ENCODE peak calls at places on chromosomes 7 and 10, in seven cellular contexts. W, S, J, R, T, E and C are unnamed samples. For H3K4me1, the result is how much of the 10 kb centered on the place peaks cover.

GRCh38 chr10:11715815-11716494 is 26.2 kb upstream of the ECHDC3 start:
- DNase-seq in W (no peak), S (no peak), J (no peak), R (no peak), T (no peak), E (no peak), C (no peak)

GRCh38 chr7:107505997-107506682 is 36.3 kb downstream of the GPR22 start:
- DNase-seq in W (no peak), S (peak), J (peak), R (no peak), T (no peak), E (no peak), C (peak)

GRCh38 chr7:14714161-14714728 is 188.3 kb downstream of the DGKB start:
- DNase-seq in W (no peak), S (no peak), J (no peak), R (no peak), T (no peak), E (no peak), C (no peak)

GRCh38 chr10:69801434-69802315 is at the start of gene COL13A1:
- DNase-seq in W (peak), S (peak), J (peak), R (peak), T (peak), E (peak), C (no peak)

GRCh38 chr7:156139633-156140032 is 327.4 kb upstream of the SHH start:
- DNase-seq in W (no peak), S (no peak), J (no peak), R (no peak), T (no peak), E (no peak), C (no peak)

GRCh38 chr10:73780966-73781365 is 882 bp upstream of the CHCHD1 start:
- DNase-seq in W (peak), S (no peak), J (peak), R (no peak), T (no peak), E (peak), C (peak)

GRCh38 chr10:30186371-30186875 is 127.0 kb upstream of the JCAD start:
- DNase-seq in W (peak), S (peak), J (no peak), R (no peak), T (no peak), E (no peak), C (peak)

GRCh38 chr7:100127866-100128601 is 1.3 kb downstream of the MBLAC1 start:
- DNase-seq in W (peak), S (no peak), J (no peak), R (no peak), T (no peak), E (peak), C (no peak)

GRCh38 chr7:81769891-81770818 is at the start of gene HGF:
- DNase-seq in W (peak), S (peak), J (peak), R (peak), T (no peak), E (peak), C (no peak)

GRCh38 chr10:104331208-104331838 is 6.9 kb downstream of the ITPRIP start:
- DNase-seq in W (peak), S (peak), J (peak), R (peak), T (no peak), E (peak), C (no peak)

GRCh38 chr7:140714331-140715040 is 18.0 kb downstream of the NDUFB2 start:
- DNase-seq in W (no peak), S (no peak), J (no peak), R (no peak), T (no peak), E (no peak), C (no peak)

GRCh38 chr7:25859732-25860131 is 292.3 kb upstream of the NFE2L3 start:
- DNase-seq in W (no peak), S (no peak), J (no peak), R (no peak), T (no peak), E (no peak), C (no peak)

GRCh38 chr7:25858200-25858561 is 293.8 kb upstream of the NFE2L3 start:
- DNase-seq in W (no peak), S (no peak), J (no peak), R (no peak), T (no peak), E (no peak), C (no peak)

GRCh38 chr7:25858562-25859411 is 293.2 kb upstream of the NFE2L3 start:
- DNase-seq in W (no peak), S (no peak), J (no peak), R (no peak), T (no peak), E (no peak), C (no peak)

GRCh38 chr7:25860206-25860881 is 291.7 kb upstream of the NFE2L3 start:
- DNase-seq in W (no peak), S (no peak), J (peak), R (no peak), T (no peak), E (peak), C (no peak)

DNA sequence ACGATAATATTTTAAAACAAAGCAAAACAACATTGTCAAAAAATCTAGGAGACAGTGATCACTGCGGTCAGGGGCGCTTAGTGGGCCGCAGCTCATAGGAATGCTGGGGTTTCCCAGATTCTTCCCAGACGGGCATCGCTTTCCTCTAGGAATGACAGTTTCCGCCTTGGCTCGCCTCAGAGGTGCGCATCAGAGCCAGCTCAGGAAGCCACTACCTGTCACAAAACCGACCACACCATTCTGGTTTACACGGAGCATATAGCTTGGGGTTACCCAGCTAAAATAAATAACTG is 292.6 kb upstream of the NFE2L3 start:
- DNase-seq in W (no peak), S (no peak), J (no peak), R (no peak), T (no peak), E (no peak), C (no peak)
- H3K4me3 ChIP-seq in W (no peak), S (no peak), J (no peak), R (no peak), T (no peak), E (no peak), C (no peak)

DNA sequence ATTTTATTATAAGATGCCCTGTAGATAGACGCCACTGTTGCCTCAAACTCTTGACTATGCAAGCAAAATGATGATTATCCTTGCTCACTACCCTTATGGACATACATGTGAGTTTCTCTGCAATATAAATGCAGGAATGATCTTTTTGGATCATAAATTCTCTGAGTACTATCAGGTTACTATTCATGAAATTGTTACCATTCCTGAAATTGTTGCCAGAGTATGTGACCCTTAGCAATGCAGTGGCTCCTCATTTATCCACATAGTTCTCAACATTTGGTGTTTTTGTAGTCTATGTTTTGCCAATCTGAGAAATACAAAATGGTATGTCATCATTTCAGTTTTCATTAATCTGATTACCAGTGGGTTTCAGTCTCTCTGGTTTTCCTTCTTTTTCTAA is 166.2 kb upstream of the FAM3C start:
- DNase-seq in W (peak), S (peak), J (peak), R (peak), T (no peak), E (peak), C (no peak)
- H3K4me1 ChIP-seq in W (under half), S (under half), J (under half), R (under half), T (under half), E (under half), C (under half)

DNA sequence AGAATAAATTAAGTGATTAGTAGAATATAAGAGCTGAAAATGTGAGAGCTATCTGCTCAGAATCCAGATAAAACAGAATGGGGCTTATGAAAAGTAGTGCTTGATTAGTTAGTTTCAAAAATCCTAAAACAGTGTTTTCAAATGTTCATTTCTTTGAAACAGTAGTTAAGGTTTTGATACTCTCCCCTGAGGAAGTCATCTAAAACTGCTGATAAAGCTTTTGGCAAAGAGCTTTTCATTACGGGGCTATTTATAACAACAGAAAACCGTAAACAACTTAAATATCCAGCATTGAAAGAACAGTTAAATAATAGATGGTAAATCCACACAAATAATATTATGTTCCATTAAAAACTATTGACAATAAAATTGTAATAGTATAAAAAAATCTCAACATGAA is 77.5 kb downstream of the NPSR1 start:
- DNase-seq in W (no peak), S (no peak), J (no peak), R (no peak), T (no peak), E (no peak), C (no peak)
- H3K9ac ChIP-seq in W (no peak), S (no peak), J (no peak), R (no peak), T (no peak), E (no peak), C (no peak)

GRCh38 chr10:31753681-31754080 is 174.9 kb downstream of the ARHGAP12 start:
- DNase-seq in W (no peak), S (no peak), J (no peak), R (no peak), T (no peak), E (no peak), C (no peak)
- H3K4me3 ChIP-seq in W (no peak), S (no peak), J (no peak), R (no peak), T (no peak), E (no peak), C (no peak)

GRCh38 chr10:7473474-7473873 is 62.6 kb upstream of the SFMBT2 start:
- DNase-seq in W (no peak), S (no peak), J (no peak), R (no peak), T (no peak), E (no peak), C (peak)
- H3K4me1 ChIP-seq in W (under half), S (under half), J (under half), R (under half), T (under half), E (under half), C (half or more)

GRCh38 chr7:145863-146262 is 46.5 kb upstream of the FAM20C start:
- DNase-seq in W (no peak), S (no peak), J (no peak), R (no peak), T (no peak), E (no peak), C (no peak)

GRCh38 chr7:148932-149855 is 43.2 kb upstream of the FAM20C start:
- DNase-seq in W (peak), S (peak), J (peak), R (peak), T (peak), E (peak), C (peak)

GRCh38 chr7:149856-150636 is 42.3 kb upstream of the FAM20C start:
- DNase-seq in W (peak), S (no peak), J (no peak), R (no peak), T (peak), E (no peak), C (no peak)

GRCh38 chr7:150811-151221 is 41.6 kb upstream of the FAM20C start:
- DNase-seq in W (peak), S (peak), J (no peak), R (no peak), T (no peak), E (no peak), C (no peak)

GRCh38 chr7:148543-148931 is 43.8 kb upstream of the FAM20C start:
- DNase-seq in W (no peak), S (no peak), J (no peak), R (no peak), T (no peak), E (no peak), C (peak)
- H3K9ac ChIP-seq in W (peak), S (peak), J (peak), R (peak), T (peak), E (peak), C (no peak)

DNA sequence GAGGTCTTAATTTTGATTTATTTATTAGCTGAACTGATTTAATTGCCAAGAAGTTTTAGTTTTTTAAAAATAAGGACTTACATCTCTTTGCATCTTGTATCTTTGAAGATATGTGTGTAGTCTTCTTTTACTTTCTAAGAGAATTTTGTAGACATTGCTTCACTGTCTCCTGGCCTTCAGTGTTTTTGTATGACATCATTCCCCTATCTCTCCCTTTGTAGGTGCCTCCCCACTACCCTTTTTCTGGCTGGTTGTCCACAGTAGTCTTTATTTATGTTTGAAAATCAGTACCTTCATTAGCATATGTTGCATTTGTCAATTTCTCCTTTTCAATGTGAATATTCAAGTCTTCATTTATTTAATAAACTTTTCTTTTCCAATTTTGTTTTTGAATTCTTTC is 64.1 kb upstream of the RAB18 start:
- DNase-seq in W (no peak), S (no peak), J (no peak), R (no peak), T (no peak), E (no peak), C (no peak)
- H3K4me3 ChIP-seq in W (no peak), S (no peak), J (no peak), R (no peak), T (no peak), E (no peak), C (no peak)

GRCh38 chr10:89114846-89115625 is 92.1 kb downstream of the CH25H start:
- DNase-seq in W (peak), S (peak), J (no peak), R (peak), T (no peak), E (no peak), C (no peak)

GRCh38 chr10:89115876-89116627 is 91.1 kb downstream of the CH25H start:
- DNase-seq in W (peak), S (peak), J (peak), R (peak), T (no peak), E (peak), C (no peak)

GRCh38 chr10:89119651-89120050 is 87.5 kb downstream of the CH25H start:
- DNase-seq in W (no peak), S (no peak), J (no peak), R (no peak), T (no peak), E (no peak), C (no peak)

GRCh38 chr10:89120931-89121907 is 85.9 kb downstream of the CH25H start:
- DNase-seq in W (no peak), S (peak), J (peak), R (peak), T (no peak), E (peak), C (no peak)

GRCh38 chr10:89118091-89118490 is 89.0 kb downstream of the CH25H start:
- DNase-seq in W (peak), S (peak), J (peak), R (peak), T (no peak), E (no peak), C (no peak)
- H3K4me1 ChIP-seq in W (half or more), S (under half), J (under half), R (under half), T (under half), E (under half), C (under half)

GRCh38 chr7:50560865-50561351 is 4.3 kb downstream of the DDC start:
- DNase-seq in W (no peak), S (no peak), J (no peak), R (no peak), T (no peak), E (no peak), C (no peak)
- H3K9ac ChIP-seq in W (no peak), S (no peak), J (no peak), R (no peak), T (peak), E (no peak), C (no peak)

GRCh38 chr7:2757361-2757903 is 69.4 kb downstream of the AMZ1 start:
- DNase-seq in W (peak), S (peak), J (no peak), R (no peak), T (no peak), E (peak), C (peak)
- H3K4me3 ChIP-seq in W (peak), S (peak), J (no peak), R (peak), T (no peak), E (peak), C (no peak)